ENCODE peak calls at places on chromosome 4, in four cellular contexts. U is GM12878, O is HepG2, W is K562. I is an unnamed sample.

GRCh38 chr4:145061325-145061920 is 36.6 kb downstream of the ANAPC10 start:
- DNase-seq in U (no peak), O (peak; percentile 41), W (peak; percentile 51), I (peak; percentile 21)

GRCh38 chr4:41882622-41883347 is 52.4 kb upstream of the TMEM33 start:
- DNase-seq in U (no peak), W (peak; percentile 54), O (no peak), I (peak; percentile 72)

GRCh38 chr4:56755901-56756300 is 65.6 kb downstream of the SPINK2 start:
- DNase-seq in W (no peak), U (no peak), O (no peak), I (no peak)

GRCh38 chr4:21888195-21888976 is 60.2 kb downstream of the KCNIP4 start:
- DNase-seq in U (no peak), O (no peak), W (no peak), I (no peak)

GRCh38 chr4:147638942-147639341 is 21.7 kb downstream of the TMEM184C start:
- DNase-seq in U (peak; percentile 2), W (no peak), O (no peak), I (no peak)

GRCh38 chr4:41072021-41072777 is 142.1 kb downstream of the APBB2 start:
- DNase-seq in W (no peak), U (peak; percentile 52), O (no peak), I (no peak)

GRCh38 chr4:114717432-114717831 is 118.8 kb downstream of the UGT8 start:
- DNase-seq in W (no peak), O (no peak), U (no peak), I (no peak)

GRCh38 chr4:151644625-151645024 is 116.2 kb downstream of the GATB start:
- DNase-seq in O (peak; percentile 44), W (peak; percentile 53), U (no peak), I (peak; percentile 65)

GRCh38 chr4:112813790-112814189 is 176.8 kb downstream of the LARP7 start:
- DNase-seq in W (no peak), O (no peak), U (peak; percentile 67), I (no peak)

GRCh38 chr4:128220286-128221235 is 67.1 kb downstream of the PGRMC2 start:
- DNase-seq in W (peak; percentile 25), O (peak; percentile 11), U (no peak), I (peak; percentile 25)

GRCh38 chr4:152957437-152958185 is 21.5 kb downstream of the FHDC1 start:
- DNase-seq in U (no peak), W (peak; percentile 14), O (no peak), I (peak; percentile 35)

GRCh38 chr4:48554606-48555005 is 64.6 kb downstream of the ZAR1 start:
- DNase-seq in W (no peak), O (no peak), U (no peak), I (no peak)

GRCh38 chr4:90318208-90318607 is 191.0 kb downstream of the CCSER1 start:
- DNase-seq in O (no peak), W (no peak), U (no peak), I (peak; percentile 25)

GRCh38 chr4:107939307-107939706 is 8.0 kb downstream of the CYP2U1 start:
- DNase-seq in O (no peak), U (no peak), W (no peak), I (no peak)

GRCh38 chr4:2269618-2270163 is 7.8 kb upstream of the MXD4 start:
- DNase-seq in W (no peak), O (no peak), U (no peak), I (no peak)

GRCh38 chr4:26579169-26579568 is 4.7 kb upstream of the TBC1D19 start:
- DNase-seq in O (no peak), W (no peak), U (no peak), I (no peak)

GRCh38 chr4:181138116-181138515 is 1105.1 kb upstream of the TENM3 start:
- DNase-seq in U (no peak), W (no peak), O (no peak), I (no peak)

GRCh38 chr4:188934320-188934975 is 795.2 kb downstream of the TRIML1 start:
- DNase-seq in U (no peak), W (no peak), O (no peak), I (no peak)

GRCh38 chr4:89305712-89306437 is 1.7 kb downstream of the GPRIN3 start:
- DNase-seq in W (no peak), U (no peak), O (no peak), I (no peak)

GRCh38 chr4:46442963-46443362 is 53.0 kb upstream of the GABRA2 start:
- DNase-seq in W (no peak), U (no peak), O (no peak), I (no peak)

GRCh38 chr4:4289930-4290850 is at the start of the genes LYAR and ZBTB49:
- DNase-seq in W (peak; percentile 96), O (peak; percentile 86), U (peak; percentile 69), I (peak; percentile 98)

GRCh38 chr4:53505947-53506346 is 85.3 kb downstream of the LNX1 start:
- DNase-seq in O (no peak), W (peak; percentile 9), U (no peak), I (no peak)

GRCh38 chr4:40325406-40326019 is 9.6 kb upstream of the CHRNA9 start:
- DNase-seq in W (peak; percentile 79), U (no peak), O (peak; percentile 54), I (peak; percentile 48)

GRCh38 chr4:25313194-25313895 is 771 bp downstream of the ZCCHC4 start:
- DNase-seq in W (no peak), O (peak; percentile 25), U (no peak), I (peak; percentile 14)

GRCh38 chr4:124152130-124152529 is 560.4 kb downstream of the ANKRD50 start:
- DNase-seq in W (no peak), U (no peak), O (no peak), I (no peak)

GRCh38 chr4:3672465-3672831 is 93.7 kb upstream of the ADRA2C start:
- DNase-seq in O (no peak), W (no peak), U (no peak), I (no peak)

GRCh38 chr4:117134386-117134785 is 49.0 kb upstream of the TRAM1L1 start:
- DNase-seq in U (peak; percentile 0), O (peak; percentile 20), W (peak; percentile 8), I (peak; percentile 37)

GRCh38 chr4:158798062-158798461 is 29.2 kb downstream of the FNIP2 start:
- DNase-seq in W (no peak), O (no peak), U (no peak), I (no peak)

GRCh38 chr4:93722446-93722845 is 106.1 kb upstream of the ATOH1 start:
- DNase-seq in O (no peak), W (no peak), U (no peak), I (no peak)

GRCh38 chr4:900073-900472 is 32.0 kb downstream of the GAK start:
- DNase-seq in O (no peak), W (no peak), U (no peak), I (no peak)

GRCh38 chr4:52982246-52982950 is 120.3 kb downstream of the RASL11B start:
- DNase-seq in U (no peak), O (peak; percentile 32), W (peak; percentile 31), I (peak; percentile 44)

GRCh38 chr4:73341454-73341853 is 62.6 kb upstream of the ALB start:
- DNase-seq in U (peak; percentile 16), O (peak; percentile 85), W (peak; percentile 67), I (peak; percentile 49)

DNA sequence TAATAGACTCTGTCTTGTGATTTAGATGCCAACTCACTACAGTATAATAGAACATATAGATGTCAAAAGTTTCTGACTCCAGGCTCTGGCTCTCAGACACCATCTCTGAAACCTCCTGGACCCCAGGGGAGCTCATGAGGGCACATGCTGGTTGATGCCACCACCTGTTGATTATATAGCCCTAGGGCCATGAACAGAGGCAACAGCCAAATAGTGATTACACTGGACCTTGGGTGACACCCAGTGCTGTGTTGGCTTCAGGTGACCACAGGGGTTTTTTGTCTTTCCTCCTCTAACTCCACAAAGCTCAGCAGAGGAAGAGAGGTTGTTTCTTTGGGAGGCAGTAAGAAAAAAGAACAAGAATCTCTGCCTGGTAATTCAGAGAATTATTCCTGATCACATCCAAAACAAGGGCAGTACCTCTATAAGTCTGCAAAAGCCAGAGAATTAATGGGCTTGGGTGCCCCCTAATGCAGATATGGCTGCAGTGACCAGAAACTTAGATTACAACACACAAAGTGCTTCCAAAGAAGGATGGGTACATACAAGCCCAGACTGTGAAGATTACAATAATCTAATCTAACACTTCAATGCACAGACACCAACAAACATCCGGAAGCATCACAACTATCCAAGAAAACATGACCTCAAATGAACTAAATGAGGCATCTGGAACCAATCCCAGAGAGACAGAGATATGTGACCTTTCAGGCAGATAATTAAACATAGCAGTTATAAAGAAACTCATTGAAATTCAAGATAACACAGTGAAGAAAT is 1920.6 kb downstream of the ARAP2 start:
- DNase-seq in W (no peak), U (no peak), O (no peak), I (no peak)
- TF ChIP-seq TARDBP in W (no peak), U (no peak), O (no peak), I (no peak)

GRCh38 chr4:111540661-111541060 is 604.6 kb upstream of the FAM241A start:
- DNase-seq in W (no peak), U (no peak), O (no peak), I (no peak)

GRCh38 chr4:111535792-111536191 is 609.5 kb upstream of the FAM241A start:
- DNase-seq in U (no peak), W (no peak), O (no peak), I (no peak)

GRCh38 chr4:111537165-111537564 is 608.1 kb upstream of the FAM241A start:
- DNase-seq in W (no peak), U (no peak), O (no peak), I (no peak)

GRCh38 chr4:111542056-111542455 is 603.2 kb upstream of the FAM241A start:
- DNase-seq in O (no peak), W (no peak), U (no peak), I (no peak)

GRCh38 chr4:111537861-111538260 is 607.4 kb upstream of the FAM241A start:
- DNase-seq in W (no peak), U (no peak), O (no peak), I (peak; percentile 6)
- TF ChIP-seq SP1 in W (no peak), U (no peak), O (no peak), I (no peak)

GRCh38 chr4:23932935-23933334 is 43.1 kb upstream of the PPARGC1A start:
- DNase-seq in W (no peak), U (no peak), O (no peak), I (no peak)
- TF ChIP-seq BHLHE40 in W (no peak), U (no peak), O (no peak), I (no peak)

DNA sequence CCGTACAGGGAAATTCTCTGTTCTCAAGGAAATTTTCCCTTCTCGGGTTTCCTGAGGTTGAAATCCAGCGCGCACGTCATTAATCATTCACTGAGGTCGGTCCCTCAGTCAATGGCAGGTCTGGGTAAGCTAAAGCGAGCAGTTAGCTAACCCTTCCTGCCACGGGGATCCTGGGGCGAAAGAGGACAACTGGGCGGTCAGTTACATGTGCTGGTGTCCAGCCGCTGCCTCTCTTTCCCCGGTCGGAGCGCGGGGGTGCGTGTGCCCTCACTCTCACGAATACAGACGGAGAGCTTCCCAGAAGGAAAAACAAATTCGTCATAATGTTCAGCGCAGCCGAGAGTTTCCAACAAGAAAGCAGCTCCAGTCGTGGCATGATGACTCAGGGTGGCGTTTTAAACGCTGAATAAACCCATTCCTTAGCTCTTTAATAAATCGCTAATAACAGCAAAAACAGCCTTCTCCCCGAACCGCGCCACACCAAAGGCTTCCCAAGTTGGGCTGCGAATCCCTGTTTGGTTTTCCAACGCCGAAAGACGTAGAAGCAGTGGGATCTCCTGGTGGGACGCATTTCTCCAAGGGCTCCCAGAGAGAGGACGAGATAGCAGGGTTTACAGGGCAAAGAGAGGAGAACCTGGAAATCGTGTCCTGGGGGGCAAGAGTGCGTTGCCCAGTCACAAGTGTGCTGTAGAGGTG is 745 bp upstream of the FGF5 start:
- DNase-seq in U (no peak), W (peak; percentile 55), O (no peak), I (peak; percentile 42)
- TF ChIP-seq TARDBP in U (no peak), W (no peak), O (no peak), I (no peak)

GRCh38 chr4:174071591-174071990 is 211.9 kb downstream of the FBXO8 start:
- DNase-seq in W (no peak), O (no peak), U (no peak), I (no peak)
- TF ChIP-seq SP1 in W (no peak), O (no peak), U (no peak), I (no peak)

GRCh38 chr4:7766661-7767345 is 172.9 kb downstream of the AFAP1 start:
- DNase-seq in U (no peak), W (no peak), O (no peak), I (no peak)
- TF ChIP-seq BHLHE40 in U (no peak), W (no peak), O (no peak), I (no peak)